ENCODE peak calls at places on chromosomes 1 and 21, in five cellular contexts. Z, C, U, L and A are unnamed samples.

GRCh38 chr1:187409341-187409740 is 580.6 kb downstream of the PLA2G4A start:
- DNase-seq in Z (no peak), C (no peak), U (no peak), L (no peak), A (no peak)

GRCh38 chr1:202012544-202013478 is 2.4 kb downstream of the ELF3 start:
- DNase-seq in Z (no peak), C (peak; percentile 52), U (no peak), L (no peak), A (no peak)

GRCh38 chr1:188584119-188584518 is 1755.4 kb downstream of the PLA2G4A start:
- DNase-seq in Z (no peak), C (no peak), U (no peak), L (no peak), A (no peak)

GRCh38 chr1:52305417-52306226 is 60.4 kb downstream of the CC2D1B start:
- DNase-seq in Z (no peak), C (no peak), U (no peak), L (no peak), A (no peak)

GRCh38 chr21:26972131-26972707 is 5.3 kb upstream of the ADAMTS5 start:
- DNase-seq in Z (no peak), C (no peak), U (no peak), L (no peak), A (no peak)

GRCh38 chr1:87632232-87632631 is 303.6 kb downstream of the LMO4 start:
- DNase-seq in Z (no peak), C (no peak), U (no peak), L (no peak), A (no peak)

GRCh38 chr1:53614231-53615021 is 124.5 kb downstream of the GLIS1 start:
- DNase-seq in Z (peak; percentile 38), C (no peak), U (no peak), L (no peak), A (no peak)

GRCh38 chr1:241591317-241591716 is 48.9 kb downstream of the CHML start:
- DNase-seq in Z (no peak), C (no peak), U (no peak), L (peak; percentile 48), A (no peak)

GRCh38 chr1:58934711-58935110 is 150.9 kb upstream of the JUN start:
- DNase-seq in Z (no peak), C (no peak), U (no peak), L (no peak), A (no peak)

GRCh38 chr1:31689821-31690220 is 14.0 kb downstream of the COL16A1 start:
- DNase-seq in Z (no peak), C (no peak), U (no peak), L (no peak), A (no peak)

GRCh38 chr21:38819719-38820147 is 14.0 kb downstream of the ETS2 start:
- DNase-seq in Z (peak; percentile 75), C (no peak), U (no peak), L (peak; percentile 80), A (peak; percentile 51)

GRCh38 chr1:173818459-173818858 is 6.0 kb upstream of the DARS2 start:
- DNase-seq in Z (no peak), C (no peak), U (no peak), L (no peak), A (no peak)

GRCh38 chr1:101253976-101254660 is 17.3 kb downstream of the S1PR1 start:
- DNase-seq in Z (no peak), C (no peak), U (no peak), L (no peak), A (no peak)

GRCh38 chr1:80645621-80646020 is 1155.1 kb upstream of the ADGRL2 start:
- DNase-seq in Z (no peak), C (no peak), U (no peak), L (no peak), A (no peak)

GRCh38 chr1:1371354-1371740 is 3.7 kb downstream of the AURKAIP1 start:
- DNase-seq in Z (no peak), C (no peak), U (no peak), L (no peak), A (no peak)

GRCh38 chr1:247331526-247332214 is at the start of gene ZNF496:
- DNase-seq in Z (peak; percentile 84), C (peak; percentile 88), U (peak; percentile 97), L (peak; percentile 90), A (no peak)

GRCh38 chr1:17877896-17878295 is 122.8 kb downstream of the ACTL8 start:
- DNase-seq in Z (no peak), C (no peak), U (no peak), L (no peak), A (no peak)

GRCh38 chr1:152904688-152905440 is 3.5 kb upstream of the IVL start:
- DNase-seq in Z (no peak), C (no peak), U (no peak), L (no peak), A (no peak)

GRCh38 chr1:107820797-107821196 is 144.2 kb downstream of the VAV3 start:
- DNase-seq in Z (no peak), C (no peak), U (no peak), L (no peak), A (no peak)

GRCh38 chr1:107821340-107821739 is 143.6 kb downstream of the VAV3 start:
- DNase-seq in Z (no peak), C (no peak), U (no peak), L (no peak), A (no peak)

DNA sequence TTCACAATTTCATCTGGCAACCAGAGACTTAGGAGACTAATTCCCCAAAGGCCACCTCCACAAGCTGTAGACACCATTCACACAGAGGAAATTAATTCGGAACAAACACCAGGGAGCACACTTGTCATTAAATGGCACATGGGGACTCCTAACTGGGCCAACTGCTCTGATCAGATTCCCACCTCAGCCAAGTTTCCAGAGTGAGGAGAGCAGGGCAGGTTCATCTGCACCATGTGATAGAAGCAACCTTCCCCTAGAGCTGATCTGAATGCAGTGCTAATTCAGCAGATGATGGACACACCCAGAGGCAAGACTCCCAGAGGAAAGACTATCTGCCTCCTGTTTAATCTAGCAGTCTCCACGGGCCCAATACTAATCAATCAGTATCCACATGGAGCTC is 147.1 kb downstream of the VAV3 start:
- DNase-seq in Z (no peak), C (no peak), U (no peak), L (no peak), A (no peak)
- TF ChIP-seq CTCF in Z (no peak), C (no peak), U (no peak), L (no peak), A (no peak)

GRCh38 chr1:19209439-19209989 is 552 bp downstream of the UBR4 start:
- DNase-seq in Z (peak; percentile 61), C (peak; percentile 43), U (peak; percentile 86), L (peak; percentile 41), A (no peak)

GRCh38 chr1:19208710-19209438 is 1.2 kb downstream of the UBR4 start:
- DNase-seq in Z (no peak), C (no peak), U (no peak), L (no peak), A (no peak)

GRCh38 chr1:19212167-19212566 is 2.1 kb upstream of the UBR4 start:
- DNase-seq in Z (no peak), C (no peak), U (no peak), L (no peak), A (no peak)

GRCh38 chr1:19210772-19211549 is 895 bp upstream of the UBR4 start:
- DNase-seq in Z (no peak), C (no peak), U (no peak), L (no peak), A (no peak)

GRCh38 chr1:19209990-19210771 is at the start of gene UBR4:
- DNase-seq in Z (peak; percentile 97), C (peak; percentile 97), U (peak; percentile 95), L (peak; percentile 95), A (peak; percentile 60)
- TF ChIP-seq CTCF in Z (peak; percentile 10), C (no peak), U (peak; percentile 10), L (no peak), A (no peak)

GRCh38 chr1:208748766-208749165 is 504.6 kb upstream of the PLXNA2 start:
- DNase-seq in Z (no peak), C (no peak), U (no peak), L (no peak), A (no peak)

DNA sequence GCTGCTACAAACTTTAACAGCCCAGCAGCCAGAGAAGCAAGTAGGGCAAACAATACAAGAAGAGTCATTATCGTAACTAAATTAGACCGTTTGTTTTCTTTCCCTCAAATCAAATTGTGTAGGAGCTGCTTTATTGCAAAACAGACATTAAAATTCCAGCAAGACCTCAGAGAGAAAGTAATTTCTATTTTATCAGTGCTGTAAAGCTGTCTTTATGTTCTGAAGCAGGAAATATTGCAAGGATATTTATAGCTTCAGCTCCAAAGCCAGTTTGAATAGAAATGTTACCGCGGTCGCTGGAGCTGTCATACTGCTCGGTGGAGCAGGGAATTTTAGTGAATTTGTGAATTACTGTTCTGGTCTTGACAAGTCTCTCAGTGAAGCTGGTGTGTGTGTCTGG is 503.8 kb upstream of the PLXNA2 start:
- DNase-seq in Z (no peak), C (no peak), U (no peak), L (no peak), A (no peak)
- TF ChIP-seq CTCF in Z (no peak), C (no peak), U (no peak), L (no peak), A (no peak)

DNA sequence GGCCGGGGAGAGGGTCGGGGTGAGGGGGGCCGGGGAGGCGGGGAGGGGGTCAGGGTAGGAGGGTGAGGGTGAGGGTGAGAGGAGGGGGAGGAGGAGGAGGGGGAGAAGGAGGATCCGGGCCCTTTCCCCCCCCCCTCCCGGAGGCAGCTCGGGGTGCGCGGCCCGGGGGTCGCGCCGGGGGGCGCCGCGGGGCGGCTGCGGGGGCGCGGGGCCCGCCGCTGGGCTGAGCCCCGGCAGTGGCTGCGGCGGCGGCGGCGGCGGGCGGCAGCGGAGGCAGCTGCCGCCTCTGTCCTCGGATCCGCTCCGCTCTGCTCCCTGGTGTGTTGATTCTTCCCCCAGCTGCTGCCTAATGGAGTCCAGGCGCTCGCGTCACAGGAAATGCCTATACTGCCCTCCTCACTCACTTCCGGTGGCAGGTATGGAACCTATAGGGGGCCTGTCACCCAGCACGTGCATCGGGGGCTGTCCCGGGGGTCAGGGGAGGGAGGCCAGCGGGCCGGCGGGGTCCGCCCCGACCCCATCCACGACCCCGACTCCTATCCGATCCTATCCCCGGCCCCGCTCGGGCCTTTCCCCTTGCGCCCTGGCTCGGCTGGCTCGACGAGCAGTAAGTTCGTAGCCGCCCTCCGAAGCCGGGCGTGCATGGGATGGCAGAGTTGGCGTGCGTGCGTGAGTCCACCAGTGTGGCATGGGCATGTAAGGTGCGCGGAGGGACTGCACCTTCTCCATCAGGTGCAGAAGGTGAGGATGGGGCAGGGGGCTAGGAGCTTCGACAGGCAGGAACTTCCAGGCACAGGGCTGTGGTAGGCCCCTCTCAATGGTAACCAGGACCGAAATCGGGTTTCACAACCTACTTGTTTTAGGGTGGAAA is at the start of gene WDR26:
- DNase-seq in Z (peak; percentile 84), C (peak; percentile 85), U (peak; percentile 92), L (peak; percentile 86), A (peak; percentile 60)
- TF ChIP-seq CTCF in Z (no peak), C (no peak), U (peak; percentile 30), L (no peak), A (no peak)

GRCh38 chr1:27366113-27366410 is 699 bp downstream of the MAP3K6 start:
- DNase-seq in Z (peak; percentile 94), C (peak; percentile 78), U (peak; percentile 91), L (peak; percentile 85), A (no peak)

GRCh38 chr1:27367160-27367650 is 444 bp upstream of the MAP3K6 start:
- DNase-seq in Z (no peak), C (no peak), U (no peak), L (no peak), A (no peak)

GRCh38 chr1:27365372-27366112 is 1.2 kb downstream of the MAP3K6 start:
- DNase-seq in Z (peak; percentile 91), C (peak; percentile 88), U (peak; percentile 97), L (peak; percentile 83), A (peak; percentile 43)

GRCh38 chr1:27364696-27365371 is 1.9 kb downstream of the MAP3K6 start:
- DNase-seq in Z (no peak), C (no peak), U (no peak), L (no peak), A (no peak)

GRCh38 chr1:27366411-27367159 is at the start of gene MAP3K6:
- DNase-seq in Z (peak; percentile 95), C (peak; percentile 88), U (peak; percentile 91), L (peak; percentile 76), A (peak; percentile 66)
- TF ChIP-seq CTCF in Z (peak; percentile 36), C (no peak), U (peak; percentile 70), L (no peak), A (peak; percentile 71)